ENCODE peak calls at places on chromosomes 1 and 21, in nine cellular contexts. O is astrocyte of the cerebellum, C is GM12865, R is foreskin fibroblast, W is Peyer's patch, U is kidney epithelial cell, I is AG04449, E is Caco-2, J is left ventricle myocardium inferior. D is an unnamed sample.

GRCh38 chr1:2977886-2978611 is 43.2 kb upstream of the ACTRT2 start:
- DNase-seq in O (no peak), C (no peak), R (no peak), W (no peak), U (no peak), I (no peak), E (no peak), J (no peak), D (no peak)

GRCh38 chr1:231927431-231927830 is 300.8 kb downstream of the DISC1 start:
- DNase-seq in O (no peak), C (no peak), R (no peak), W (no peak), U (no peak), I (no peak), E (no peak), J (no peak), D (no peak)

GRCh38 chr1:40650075-40650474 is 15.4 kb downstream of the RIMS3 start:
- DNase-seq in O (no peak), C (no peak), R (no peak), W (no peak), U (no peak), I (no peak), E (no peak), J (no peak), D (no peak)

GRCh38 chr1:63813829-63814277 is 40.0 kb downstream of the ROR1 start:
- DNase-seq in O (peak; percentile 71), C (no peak), R (peak; percentile 48), W (no peak), U (peak; percentile 61), I (no peak), E (no peak), J (no peak), D (no peak)

GRCh38 chr1:21693732-21694131 is 24.6 kb upstream of the RAP1GAP start:
- DNase-seq in O (no peak), C (no peak), R (no peak), W (no peak), U (no peak), I (no peak), E (no peak), J (no peak), D (no peak)

GRCh38 chr1:225987491-225988316 is 11.4 kb downstream of the SDE2 start:
- DNase-seq in O (peak; percentile 41), C (peak; percentile 56), R (no peak), W (no peak), U (no peak), I (no peak), E (no peak), J (no peak), D (no peak)

GRCh38 chr1:76162254-76162653 is 87.7 kb downstream of the ST6GALNAC3 start:
- DNase-seq in O (no peak), C (no peak), R (no peak), W (no peak), U (no peak), I (no peak), E (no peak), J (no peak), D (no peak)

GRCh38 chr1:195472298-195472697 is 1135.9 kb downstream of the KCNT2 start:
- DNase-seq in O (no peak), C (no peak), R (no peak), W (no peak), U (no peak), I (no peak), E (no peak), J (no peak), D (no peak)

GRCh38 chr1:167663002-167663772 is 33.2 kb downstream of the RCSD1 start:
- DNase-seq in O (no peak), C (peak; percentile 80), R (peak; percentile 56), W (no peak), U (no peak), I (no peak), E (peak; percentile 44), J (peak; percentile 62), D (peak; percentile 88)

GRCh38 chr1:79457825-79458224 is 451.3 kb upstream of the ADGRL4 start:
- DNase-seq in O (no peak), C (no peak), R (no peak), W (no peak), U (no peak), I (no peak), E (no peak), J (no peak), D (no peak)

GRCh38 chr1:172431721-172432192 is 11.3 kb downstream of the C1orf105 start:
- DNase-seq in O (no peak), C (no peak), R (no peak), W (peak; percentile 75), U (no peak), I (no peak), E (peak; percentile 73), J (no peak), D (no peak)

GRCh38 chr1:207454046-207454964 is at the start of gene CR2:
- DNase-seq in O (no peak), C (peak; percentile 89), R (no peak), W (peak; percentile 59), U (no peak), I (no peak), E (peak; percentile 72), J (peak; percentile 16), D (no peak)

GRCh38 chr1:244209955-244210354 is 158.9 kb downstream of the ZBTB18 start:
- DNase-seq in O (no peak), C (no peak), R (no peak), W (no peak), U (no peak), I (no peak), E (no peak), J (no peak), D (no peak)

GRCh38 chr1:189429610-189430009 is 1048.1 kb downstream of the BRINP3 start:
- DNase-seq in O (no peak), C (peak; percentile 66), R (no peak), W (no peak), U (peak; percentile 5), I (peak; percentile 0), E (no peak), J (no peak), D (no peak)

GRCh38 chr21:43866233-43866632 is 1.2 kb downstream of the AGPAT3 start:
- DNase-seq in O (peak; percentile 35), C (peak; percentile 68), R (peak; percentile 52), W (no peak), U (no peak), I (peak; percentile 7), E (no peak), J (peak; percentile 65), D (no peak)

GRCh38 chr1:61282387-61282786 is 200.0 kb downstream of the NFIA start:
- DNase-seq in O (no peak), C (no peak), R (no peak), W (no peak), U (no peak), I (no peak), E (no peak), J (no peak), D (no peak)

DNA sequence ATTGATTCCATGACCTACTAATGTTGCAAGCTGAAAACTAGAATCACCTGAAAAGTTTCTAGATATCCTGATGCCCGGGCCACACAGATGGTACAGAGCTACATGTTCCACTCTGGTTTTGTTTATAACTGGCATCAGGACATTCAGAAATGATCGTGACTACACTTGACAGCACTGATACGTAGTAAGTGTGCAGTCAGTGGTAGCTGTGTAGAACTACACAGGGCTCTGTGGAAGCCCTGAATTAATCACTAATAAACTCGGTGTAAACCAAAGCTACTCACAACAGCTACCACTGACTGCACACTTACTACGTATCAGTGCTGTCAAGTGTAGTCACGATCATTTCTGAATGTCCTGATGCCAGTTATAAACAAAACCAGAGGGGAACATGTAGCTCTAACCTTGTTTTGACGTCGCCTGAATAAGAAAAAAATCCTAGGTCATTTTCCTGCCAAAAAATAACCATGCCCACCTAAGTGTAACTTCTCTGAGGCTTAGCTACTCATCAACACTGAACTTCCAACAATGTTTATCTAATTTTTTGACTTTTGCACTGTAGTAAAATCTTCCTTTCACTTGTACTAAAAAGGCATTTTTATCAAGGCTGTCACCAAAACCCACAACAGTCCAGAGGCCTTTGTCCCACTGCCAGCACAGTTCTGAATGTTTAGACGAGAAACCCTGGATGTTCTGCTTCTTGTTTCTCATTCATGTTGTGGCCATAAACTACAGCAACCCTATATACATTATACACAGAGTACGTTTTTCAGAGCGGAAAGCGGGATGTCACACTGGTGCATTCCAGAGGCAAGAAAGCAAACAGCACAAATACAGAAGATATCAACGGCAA is 149.6 kb downstream of the TGFBR3 start:
- DNase-seq in O (no peak), C (no peak), R (no peak), W (no peak), U (no peak), I (no peak), E (no peak), J (no peak), D (no peak)
- TF ChIP-seq CTCF in O (no peak), C (no peak), R (no peak), W (no peak), U (no peak), I (no peak), E (no peak), J (no peak), D (no peak)

GRCh38 chr1:116809181-116809508 is 54.9 kb downstream of the CD2 start:
- DNase-seq in O (no peak), C (no peak), R (no peak), W (no peak), U (no peak), I (no peak), E (no peak), J (no peak), D (no peak)
- H3K4me3 ChIP-seq in O (no peak overlapping the region), C (no peak overlapping the region), R (no peak overlapping the region), W (no peak overlapping the region), U (no peak overlapping the region), I (no peak overlapping the region), E (no peak overlapping the region), J (no peak overlapping the region), D (no peak overlapping the region)

GRCh38 chr1:228471762-228472398 is 15.3 kb upstream of the RNF187 start:
- DNase-seq in O (no peak), C (peak; percentile 69), R (no peak), W (no peak), U (no peak), I (no peak), E (no peak), J (no peak), D (no peak)
- TF ChIP-seq CTCF in O (peak; percentile 30), C (peak; percentile 63), R (peak; percentile 36), W (peak; percentile 47), U (peak; percentile 36), I (no peak), E (peak; percentile 54), J (peak; percentile 54), D (peak; percentile 55)

GRCh38 chr1:197633447-197634039 is 141.7 kb downstream of the DENND1B start:
- DNase-seq in O (no peak), C (no peak), R (no peak), W (no peak), U (no peak), I (no peak), E (no peak), J (no peak), D (no peak)

GRCh38 chr1:197632000-197632399 is 143.3 kb downstream of the DENND1B start:
- DNase-seq in O (no peak), C (no peak), R (no peak), W (no peak), U (no peak), I (no peak), E (no peak), J (no peak), D (no peak)

GRCh38 chr1:197632651-197633050 is 142.6 kb downstream of the DENND1B start:
- DNase-seq in O (no peak), C (no peak), R (no peak), W (no peak), U (no peak), I (no peak), E (no peak), J (no peak), D (no peak)

GRCh38 chr1:197638316-197638715 is 137.0 kb downstream of the DENND1B start:
- DNase-seq in O (no peak), C (no peak), R (no peak), W (no peak), U (no peak), I (no peak), E (no peak), J (no peak), D (no peak)

GRCh38 chr1:197637406-197637805 is 137.9 kb downstream of the DENND1B start:
- DNase-seq in O (no peak), C (no peak), R (no peak), W (no peak), U (no peak), I (no peak), E (no peak), J (no peak), D (no peak)
- H3K4me3 ChIP-seq in O (no peak overlapping the region), C (no peak overlapping the region), R (no peak overlapping the region), W (no peak overlapping the region), U (no peak overlapping the region), I (no peak overlapping the region), E (no peak overlapping the region), J (peak overlapping the region; percentile 18), D (no peak overlapping the region)

D was measured in keratinocyte.